ENCODE peak calls at places on chromosomes 16 and 17, in six cellular contexts. B, Y, T, D, L and I are unnamed samples.

GRCh38 chr16:88014954-88015805 is 63.9 kb downstream of the BANP start:
- DNase-seq in D (no peak), Y (no peak), T (no peak), B (no peak), L (no peak), I (peak; percentile 33)

GRCh38 chr17:3003401-3004149 is 59.8 kb downstream of the OR1D5 start:
- DNase-seq in L (no peak), T (no peak), Y (no peak), D (no peak), B (no peak), I (peak; percentile 73)

GRCh38 chr16:31486036-31486435 is 3.1 kb downstream of the SLC5A2 start:
- DNase-seq in D (no peak), L (no peak), T (no peak), Y (no peak), B (no peak), I (no peak)

GRCh38 chr16:22625948-22626347 is 115.3 kb downstream of the NPIPB5 start:
- DNase-seq in B (peak; percentile 51), T (no peak), Y (no peak), L (no peak), D (no peak), I (no peak)

GRCh38 chr17:17787568-17787967 is 49.2 kb downstream of the SREBF1 start:
- DNase-seq in D (no peak), L (no peak), Y (peak; percentile 34), T (no peak), B (no peak), I (no peak)

GRCh38 chr16:75074920-75075687 is 41.5 kb downstream of the LDHD start:
- DNase-seq in D (peak; percentile 75), B (no peak), L (peak; percentile 77), T (no peak), Y (no peak), I (peak; percentile 83)

GRCh38 chr17:44502598-44503079 is 567 bp downstream of the GPATCH8 start:
- DNase-seq in B (no peak), Y (peak; percentile 44), T (peak; percentile 18), D (peak; percentile 10), L (no peak), I (peak; percentile 16)

GRCh38 chr16:86772671-86773338 is 194.5 kb downstream of the FOXL1 start:
- DNase-seq in B (peak; percentile 73), L (no peak), T (no peak), D (peak; percentile 16), Y (no peak), I (no peak)

GRCh38 chr16:88030498-88030897 is 79.3 kb downstream of the BANP start:
- DNase-seq in T (no peak), D (peak; percentile 4), B (no peak), Y (no peak), L (no peak), I (no peak)

GRCh38 chr17:35170968-35171771 is 23.0 kb downstream of the SLC35G3 start:
- DNase-seq in T (peak; percentile 37), B (no peak), L (peak; percentile 20), D (peak; percentile 43), Y (no peak), I (no peak)

GRCh38 chr17:17919169-17920107 is 52.8 kb downstream of the TOM1L2 start:
- DNase-seq in D (peak; percentile 85), B (peak; percentile 68), L (peak; percentile 26), T (peak; percentile 86), Y (peak; percentile 69), I (peak; percentile 75)

GRCh38 chr16:57619606-57620315 is 8.7 kb upstream of the ADGRG1 start:
- DNase-seq in L (no peak), B (no peak), D (no peak), Y (peak; percentile 90), T (no peak), I (peak; percentile 88)
- TF ChIP-seq CTCF in L (no peak), B (no peak), D (no peak), Y (no peak), T (no peak), I (no peak)

DNA sequence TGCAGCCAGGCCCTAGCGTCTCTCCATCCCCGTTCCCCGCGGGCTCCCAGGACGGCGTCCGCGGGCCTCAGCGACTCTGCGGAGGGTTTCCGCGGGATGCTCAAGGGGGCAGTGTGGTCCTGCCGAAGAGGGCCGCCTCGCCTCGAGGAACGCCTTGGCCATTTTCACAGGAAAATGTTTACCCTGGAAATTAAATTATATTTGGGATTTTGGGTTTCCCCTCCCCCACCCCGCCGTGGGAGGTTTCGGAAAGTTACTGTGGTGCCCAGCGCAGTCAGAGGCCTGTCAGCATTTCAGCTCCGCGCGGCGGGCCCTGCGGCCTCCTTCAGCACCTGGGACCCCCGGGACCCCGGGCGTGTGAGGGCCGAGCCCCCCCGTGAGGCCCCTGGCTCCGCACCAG is 94.5 kb downstream of the PCTP start:
- DNase-seq in T (peak; percentile 13), B (peak; percentile 21), L (no peak), D (peak; percentile 40), Y (peak; percentile 33), I (peak; percentile 50)
- TF ChIP-seq CTCF in T (peak; percentile 36), B (peak; percentile 69), L (no peak), D (peak; percentile 52), Y (no peak), I (no peak)

DNA sequence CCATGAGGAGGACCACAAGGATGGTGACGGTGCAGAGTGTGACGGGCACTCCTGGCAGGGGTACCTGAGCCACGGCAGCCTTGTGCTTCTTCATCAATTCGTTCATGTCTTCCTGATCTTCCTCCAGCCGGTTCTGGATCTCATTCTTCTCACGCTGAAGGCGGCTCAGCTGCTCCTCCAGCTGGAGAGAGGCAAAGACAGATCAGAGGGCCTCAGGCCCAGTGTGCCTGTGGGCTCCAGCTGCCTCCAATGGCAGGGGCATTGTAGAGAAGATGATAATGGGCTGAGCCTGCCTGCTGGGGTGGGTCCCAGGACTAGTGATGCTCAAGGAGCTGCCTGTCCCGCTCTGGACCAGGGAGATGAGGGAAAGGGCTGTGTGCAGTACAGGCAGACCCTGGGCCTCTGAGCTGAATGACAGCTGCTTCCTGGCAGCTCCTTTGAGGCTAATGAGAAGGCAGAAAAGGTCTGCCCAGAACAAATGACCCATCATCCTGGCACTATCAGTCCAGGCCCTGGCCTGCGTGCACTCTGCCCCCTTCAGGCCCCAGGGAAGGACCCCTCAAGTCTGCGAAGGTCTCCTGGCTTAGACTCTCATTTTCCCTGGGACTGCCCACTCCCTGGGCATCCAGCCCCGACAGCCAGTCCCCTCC is 47.9 kb downstream of the PIPOX start:
- DNase-seq in T (no peak), D (no peak), L (no peak), Y (no peak), B (no peak), I (no peak)
- TF ChIP-seq CTCF in T (no peak), D (no peak), L (no peak), Y (no peak), B (no peak), I (no peak)

GRCh38 chr16:555528-556478 is 4.4 kb upstream of the PRR35 start:
- DNase-seq in Y (no peak), B (no peak), D (no peak), T (no peak), L (no peak), I (no peak)
- TF ChIP-seq CTCF in Y (no peak), B (no peak), D (no peak), T (no peak), L (no peak), I (no peak)